ENCODE peak calls at places on chromosomes 6 and 20, in four cellular contexts. J, M, T and Y are unnamed samples.

GRCh38 chr6:74632196-74632595 is 573.7 kb downstream of the COL12A1 start:
- DNase-seq in J (no peak), M (no peak), T (no peak), Y (no peak)

GRCh38 chr6:67766061-67766460 is 869.0 kb upstream of the ADGRB3 start:
- DNase-seq in J (no peak), M (no peak), T (no peak), Y (no peak)

GRCh38 chr20:51458751-51459439 is 83.6 kb downstream of the NFATC2 start:
- DNase-seq in J (no peak), M (no peak), T (no peak), Y (no peak)

GRCh38 chr6:25302677-25303128 is 23.5 kb downstream of the CARMIL1 start:
- DNase-seq in J (no peak), M (no peak), T (no peak), Y (no peak)

GRCh38 chr20:58623579-58624473 is 27.3 kb upstream of the STX16 start:
- DNase-seq in J (peak), M (peak), T (peak), Y (peak)

GRCh38 chr6:67897998-67898607 is 737.0 kb upstream of the ADGRB3 start:
- DNase-seq in J (no peak), M (no peak), T (no peak), Y (no peak)

GRCh38 chr6:31737315-31738047 is 1.2 kb upstream of the CLIC1 start:
- DNase-seq in J (no peak), M (no peak), T (no peak), Y (no peak)

GRCh38 chr20:7856756-7857155 is 83.5 kb downstream of the HAO1 start:
- DNase-seq in J (no peak), M (no peak), T (no peak), Y (no peak)

GRCh38 chr20:57897156-57897874 is 187.5 kb upstream of the PMEPA1 start:
- DNase-seq in J (no peak), M (no peak), T (no peak), Y (no peak)

GRCh38 chr6:66516377-66516776 is 809.4 kb upstream of the EYS start:
- DNase-seq in J (no peak), M (no peak), T (no peak), Y (no peak)

GRCh38 chr6:24223131-24223715 is 97.2 kb downstream of the NRSN1 start:
- DNase-seq in J (no peak), M (no peak), T (no peak), Y (no peak)

GRCh38 chr20:36202891-36203338 is 33.4 kb upstream of the AAR2 start:
- DNase-seq in J (peak), M (peak), T (peak), Y (peak)

GRCh38 chr20:33875534-33876026 is 64.4 kb downstream of the CHMP4B start:
- DNase-seq in J (no peak), M (no peak), T (no peak), Y (no peak)

GRCh38 chr6:166737231-166737630 is 110.2 kb upstream of the RPS6KA2 start:
- DNase-seq in J (no peak), M (no peak), T (no peak), Y (no peak)

GRCh38 chr6:127182501-127182900 is 64.0 kb downstream of the RSPO3 start:
- DNase-seq in J (no peak), M (no peak), T (no peak), Y (no peak)

GRCh38 chr6:127188752-127189151 is 70.3 kb downstream of the RSPO3 start:
- DNase-seq in J (no peak), M (no peak), T (no peak), Y (no peak)

GRCh38 chr6:127180421-127180820 is 62.0 kb downstream of the RSPO3 start:
- DNase-seq in J (no peak), M (no peak), T (no peak), Y (no peak)

GRCh38 chr6:127186889-127187288 is 68.4 kb downstream of the RSPO3 start:
- DNase-seq in J (no peak), M (peak), T (peak), Y (peak)

GRCh38 chr6:127185410-127185809 is 66.9 kb downstream of the RSPO3 start:
- DNase-seq in J (no peak), M (no peak), T (no peak), Y (no peak)
- H3K4me3 ChIP-seq in J (no peak), M (no peak), T (no peak), Y (no peak)

GRCh38 chr6:147200711-147201110 is 3.5 kb upstream of the STXBP5 start:
- DNase-seq in J (no peak), M (no peak), T (no peak), Y (no peak)

GRCh38 chr6:147203311-147204059 is 732 bp upstream of the STXBP5 start:
- DNase-seq in J (peak), M (peak), T (peak), Y (peak)

GRCh38 chr6:147201885-147202515 is 2.2 kb upstream of the STXBP5 start:
- DNase-seq in J (no peak), M (no peak), T (peak), Y (peak)

GRCh38 chr6:147204060-147204785 is at the start of gene STXBP5:
- DNase-seq in J (peak), M (peak), T (peak), Y (peak)

DNA sequence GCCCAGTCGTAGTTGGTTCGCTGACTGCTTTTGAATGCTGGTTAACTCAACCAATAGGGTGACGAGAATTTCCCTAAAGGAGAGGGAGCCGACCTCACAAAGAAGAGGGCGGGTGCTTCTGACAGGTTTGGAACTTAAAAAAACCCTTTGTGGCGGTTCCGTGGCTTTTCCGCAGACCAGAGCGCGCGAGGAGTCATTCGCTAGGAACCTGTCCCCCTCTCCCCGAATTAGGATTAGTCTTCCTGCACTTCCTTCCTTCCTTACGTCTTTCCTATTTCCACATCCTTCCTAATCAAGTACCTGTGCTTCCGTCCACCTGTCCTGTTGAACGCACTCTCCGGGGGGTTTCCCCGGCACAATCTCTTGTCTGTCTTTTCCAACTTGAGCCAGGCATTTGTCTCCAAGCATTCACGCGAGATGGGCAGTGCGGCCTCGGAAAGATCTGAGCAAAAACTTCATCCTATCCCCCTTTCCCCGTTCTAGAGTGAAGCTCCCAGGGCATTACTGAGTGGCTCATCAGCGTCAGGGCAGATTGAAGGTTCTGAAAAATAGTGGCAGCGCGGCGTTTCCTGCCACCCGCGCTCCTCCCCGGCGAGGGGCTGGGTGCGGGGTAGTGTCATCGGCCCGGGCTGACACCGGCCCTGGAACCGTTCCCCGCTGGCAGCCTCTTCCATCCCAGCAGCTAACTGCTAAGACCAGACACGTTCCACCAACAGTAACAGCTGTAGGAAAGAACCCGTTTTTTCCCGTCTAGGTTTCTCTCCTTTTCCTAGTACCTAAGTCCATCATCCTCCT is 1.5 kb upstream of the STXBP5 start:
- DNase-seq in J (peak), M (peak), T (peak), Y (peak)
- H3K4me3 ChIP-seq in J (peak), M (peak), T (peak), Y (peak)

DNA sequence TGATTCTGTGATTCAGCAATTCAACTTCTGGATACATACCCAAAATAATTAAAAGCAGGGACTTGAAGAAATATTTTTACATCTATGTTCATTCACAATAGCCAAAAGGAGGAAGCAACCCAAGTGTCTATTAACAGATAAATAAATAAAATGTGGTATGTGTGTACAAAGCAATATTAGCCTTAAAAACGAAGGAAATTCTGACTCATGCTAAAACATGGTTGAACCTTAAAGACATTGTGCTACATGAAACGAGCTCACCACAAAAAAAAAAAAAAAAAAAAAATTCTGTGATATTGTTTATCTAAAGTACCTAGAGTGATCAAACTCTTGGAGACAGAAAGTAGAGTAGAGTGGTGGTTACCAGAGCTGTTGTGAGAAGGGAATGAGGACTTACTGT is 54.8 kb upstream of the TFAP2D start:
- DNase-seq in J (no peak), M (no peak), T (no peak), Y (no peak)
- H3K4me3 ChIP-seq in J (no peak), M (no peak), T (no peak), Y (no peak)

GRCh38 chr6:42724825-42725224 is 2.4 kb upstream of the PRPH2 start:
- DNase-seq in J (no peak), M (no peak), T (no peak), Y (no peak)

GRCh38 chr6:42727084-42727601 is 4.7 kb upstream of the PRPH2 start:
- DNase-seq in J (peak), M (peak), T (no peak), Y (peak)

GRCh38 chr6:42726485-42727083 is 4.2 kb upstream of the PRPH2 start:
- DNase-seq in J (peak), M (peak), T (peak), Y (peak)

GRCh38 chr6:42727627-42728026 is 5.2 kb upstream of the PRPH2 start:
- DNase-seq in J (peak), M (no peak), T (no peak), Y (no peak)

GRCh38 chr6:42726026-42726425 is 3.6 kb upstream of the PRPH2 start:
- DNase-seq in J (no peak), M (no peak), T (no peak), Y (no peak)
- H3K4me3 ChIP-seq in J (no peak), M (peak), T (no peak), Y (peak)

GRCh38 chr6:135465307-135465706 is 32.2 kb downstream of the AHI1 start:
- DNase-seq in J (no peak), M (no peak), T (no peak), Y (no peak)
- H3K4me3 ChIP-seq in J (no peak), M (no peak), T (no peak), Y (no peak)

DNA sequence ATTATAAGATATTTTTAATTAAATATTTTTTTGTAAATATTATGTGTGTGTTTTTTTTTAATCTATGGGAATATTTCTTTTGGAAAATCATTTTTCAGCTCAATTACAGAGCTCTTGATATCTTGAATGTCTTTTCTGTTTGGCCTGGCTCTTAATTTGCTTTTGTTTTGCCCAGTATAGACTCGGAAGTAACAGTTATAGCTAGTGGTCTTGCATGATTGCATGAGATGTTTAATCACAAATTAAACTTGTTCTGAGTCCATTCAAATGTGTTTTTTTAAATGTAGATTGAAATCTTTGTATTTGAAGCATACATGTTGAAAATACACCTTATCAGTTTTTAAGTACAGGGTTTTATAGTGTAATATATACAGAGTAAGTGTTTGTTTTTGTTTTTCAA is 2.6 kb downstream of the ID4 start:
- DNase-seq in J (no peak), M (no peak), T (no peak), Y (no peak)
- H3K4me3 ChIP-seq in J (peak), M (peak), T (no peak), Y (no peak)